ENCODE peak calls at places on chromosomes 2 and 18, in four cellular contexts. T is K562, R is GM12878, L is HepG2. N is an unnamed sample.

GRCh38 chr2:132253496-132254305 is 91.9 kb upstream of the ANKRD30BL start:
- DNase-seq in L (no peak), R (no peak), T (no peak), N (no peak)

GRCh38 chr2:228927028-228928010 is 343.8 kb downstream of the PID1 start:
- DNase-seq in T (no peak), R (no peak), L (no peak), N (no peak)

GRCh38 chr2:184394642-184395041 is 203.7 kb upstream of the ZNF804A start:
- DNase-seq in L (no peak), T (no peak), R (no peak), N (no peak)

GRCh38 chr2:220277445-220277960 is 650.1 kb downstream of the SLC4A3 start:
- DNase-seq in T (no peak), L (no peak), R (no peak), N (no peak)

GRCh38 chr2:63764630-63765029 is 77.1 kb upstream of the UGP2 start:
- DNase-seq in R (no peak), L (no peak), T (no peak), N (no peak)

GRCh38 chr2:236440110-236440881 is 129.3 kb upstream of the ACKR3 start:
- DNase-seq in T (no peak), L (no peak), R (no peak), N (no peak)

GRCh38 chr2:152678808-152679207 is 38.5 kb downstream of the PRPF40A start:
- DNase-seq in L (no peak), T (no peak), R (no peak), N (no peak)

GRCh38 chr2:88831792-88832248 is 140.3 kb downstream of the RPIA start:
- DNase-seq in R (no peak), L (peak), T (peak), N (peak)

GRCh38 chr2:155190342-155190741 is 491.8 kb downstream of the KCNJ3 start:
- DNase-seq in T (no peak), L (peak), R (no peak), N (no peak)

GRCh38 chr18:26488417-26489009 is 59.8 kb downstream of the KCTD1 start:
- DNase-seq in T (no peak), L (no peak), R (no peak), N (no peak)

GRCh38 chr2:45330617-45331016 is 280.4 kb downstream of the SRBD1 start:
- DNase-seq in T (no peak), R (no peak), L (peak), N (no peak)

GRCh38 chr2:112181571-112182290 is 43.5 kb downstream of the FBLN7 start:
- DNase-seq in L (no peak), R (no peak), T (no peak), N (peak)

GRCh38 chr2:151289972-151290335 is 486 bp upstream of the NMI start:
- DNase-seq in T (peak), L (no peak), R (no peak), N (no peak)

GRCh38 chr18:62914868-62915267 is 199.5 kb downstream of the PHLPP1 start:
- DNase-seq in T (no peak), L (no peak), R (no peak), N (no peak)

GRCh38 chr2:25742501-25742900 is 69.1 kb upstream of the DTNB start:
- DNase-seq in R (no peak), L (no peak), T (no peak), N (no peak)

GRCh38 chr2:219469186-219469724 is 29.4 kb upstream of the GMPPA start:
- DNase-seq in T (peak), R (no peak), L (peak), N (no peak)

GRCh38 chr2:178734518-178734917 is 72.7 kb downstream of the TTN start:
- DNase-seq in R (no peak), L (no peak), T (no peak), N (no peak)

GRCh38 chr18:2981212-2981728 is 31.7 kb downstream of the LPIN2 start:
- DNase-seq in R (no peak), L (no peak), T (no peak), N (no peak)

GRCh38 chr2:216727346-216728122 is 32.2 kb upstream of the IGFBP5 start:
- DNase-seq in T (no peak), L (no peak), R (no peak), N (no peak)

GRCh38 chr2:102278720-102279390 is 32.5 kb upstream of the IL1RL1 start:
- DNase-seq in T (no peak), R (no peak), L (no peak), N (no peak)

GRCh38 chr2:225002039-225002655 is 40.1 kb downstream of the DOCK10 start:
- DNase-seq in L (peak), T (peak), R (peak), N (peak)

GRCh38 chr18:28147674-28148171 is 29.2 kb downstream of the CDH2 start:
- DNase-seq in T (no peak), L (peak), R (no peak), N (no peak)

GRCh38 chr2:16729901-16730300 is 64.3 kb upstream of the CYRIA start:
- DNase-seq in L (no peak), R (no peak), T (no peak), N (no peak)

GRCh38 chr18:61256291-61256690 is 76.9 kb upstream of the CDH20 start:
- DNase-seq in L (no peak), R (no peak), T (no peak), N (no peak)

GRCh38 chr2:159131882-159132281 is 154.6 kb downstream of the WDSUB1 start:
- DNase-seq in L (no peak), R (no peak), T (no peak), N (no peak)

GRCh38 chr2:43270930-43271615 is 44.7 kb upstream of the ZFP36L2 start:
- DNase-seq in T (no peak), R (no peak), L (no peak), N (no peak)

GRCh38 chr2:131542438-131543384 is 15.0 kb downstream of the CCDC74A start:
- DNase-seq in R (no peak), T (no peak), L (no peak), N (no peak)

GRCh38 chr18:11577271-11578112 is 31.9 kb upstream of the SLC35G4 start:
- DNase-seq in L (no peak), T (no peak), R (no peak), N (no peak)

GRCh38 chr2:64996914-64997313 is 7.7 kb downstream of the SLC1A4 start:
- DNase-seq in T (no peak), L (no peak), R (no peak), N (no peak)

GRCh38 chr2:82694431-82694830 is 1764.6 kb downstream of the SUCLG1 start:
- DNase-seq in L (no peak), R (no peak), T (no peak), N (no peak)

GRCh38 chr18:8140841-8141501 is 468.3 kb upstream of the RAB12 start:
- DNase-seq in T (peak), L (no peak), R (no peak), N (no peak)

GRCh38 chr18:13159579-13159978 is 59.0 kb upstream of the LDLRAD4 start:
- DNase-seq in T (peak), L (peak), R (no peak), N (no peak)

GRCh38 chr2:71831208-71831577 is 316.5 kb downstream of the CYP26B1 start:
- DNase-seq in L (no peak), R (no peak), T (no peak), N (no peak)

GRCh38 chr2:83572400-83572799 is 886.7 kb downstream of the SUCLG1 start:
- DNase-seq in T (no peak), L (no peak), R (no peak), N (no peak)

GRCh38 chr2:70676301-70677035 is 91.5 kb downstream of the ADD2 start:
- DNase-seq in R (no peak), T (no peak), L (no peak), N (no peak)

GRCh38 chr2:222318712-222319575 is 20.1 kb upstream of the PAX3 start:
- DNase-seq in L (no peak), T (no peak), R (no peak), N (peak)

GRCh38 chr2:96452054-96452453 is 53.1 kb downstream of the NEURL3 start:
- DNase-seq in R (no peak), L (no peak), T (no peak), N (no peak)

GRCh38 chr2:128782411-128783192 is 463.9 kb upstream of the HS6ST1 start:
- DNase-seq in L (no peak), T (no peak), R (no peak), N (no peak)

GRCh38 chr2:105972226-105972625 is 221.9 kb downstream of the UXS1 start:
- DNase-seq in L (no peak), R (no peak), T (no peak), N (no peak)
- TF ChIP-seq ESRRA in L (no peak), R (no peak), T (no peak), N (no peak)

GRCh38 chr18:76498064-76498463 is 3.0 kb upstream of the ZNF516 start:
- DNase-seq in L (no peak), T (no peak), R (no peak), N (no peak)
- TF ChIP-seq TCF7 in L (no peak), T (no peak), R (no peak), N (no peak)

GRCh38 chr2:205692095-205692494 is 9.8 kb downstream of the NRP2 start:
- DNase-seq in L (no peak), T (no peak), R (no peak), N (no peak)
- TF ChIP-seq MAX in L (no peak), T (no peak), R (no peak), N (no peak)

DNA sequence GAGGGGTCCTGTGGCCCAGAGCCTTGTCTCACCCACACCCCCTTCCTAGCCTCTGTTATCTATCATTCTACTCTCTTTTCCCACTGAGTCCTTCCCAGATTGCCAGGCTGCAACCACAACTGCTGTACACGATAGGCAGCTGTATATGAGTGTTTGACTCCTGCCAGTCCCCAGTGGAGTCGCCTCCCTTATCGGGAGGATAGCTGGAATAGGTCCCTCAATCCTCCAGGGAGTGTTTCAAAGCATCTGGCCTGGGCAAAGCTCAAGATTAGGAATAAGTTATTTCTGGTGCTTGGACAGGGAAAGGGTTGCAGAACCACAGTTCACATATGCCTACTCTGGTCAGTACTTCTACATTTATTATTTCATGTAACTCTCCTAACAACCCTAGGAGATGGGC is 4.8 kb downstream of the MSGN1 start:
- DNase-seq in L (no peak), R (no peak), T (no peak), N (no peak)
- TF ChIP-seq ESRRA in L (no peak), R (no peak), T (no peak), N (no peak)

DNA sequence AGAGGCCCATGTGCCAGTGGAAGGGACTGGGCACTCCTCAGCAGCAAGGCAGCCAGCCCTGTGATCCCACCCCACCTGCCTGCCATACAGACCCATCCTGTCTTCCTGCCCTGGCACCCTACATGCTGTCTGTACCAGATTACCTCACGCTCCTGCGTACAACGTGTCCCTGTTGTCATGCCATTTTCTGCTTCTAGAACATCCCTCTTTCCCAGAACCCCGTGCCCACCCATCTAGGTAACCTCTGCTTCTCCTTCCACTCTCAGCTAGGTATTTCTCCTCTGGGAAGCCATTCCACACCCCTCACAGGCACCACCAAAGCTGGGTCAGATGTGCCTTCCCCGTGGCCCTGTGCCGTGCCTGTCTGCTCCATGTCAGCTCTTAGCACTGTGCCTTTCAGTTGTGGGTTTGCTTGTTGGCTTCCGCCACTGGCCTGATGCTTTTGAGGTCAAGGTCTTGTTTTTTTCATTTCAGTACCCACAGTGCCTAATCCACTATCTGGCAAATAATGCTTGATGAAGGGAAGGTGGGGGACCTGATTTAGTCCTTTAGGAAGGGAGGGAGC is 71.7 kb upstream of the ALPP start:
- DNase-seq in T (no peak), L (no peak), R (no peak), N (no peak)
- TF ChIP-seq TCF7 in T (no peak), L (no peak), R (no peak), N (no peak)

GRCh38 chr2:233034-233433 is 30.8 kb downstream of the SH3YL1 start:
- DNase-seq in T (no peak), L (no peak), R (no peak), N (peak)
- TF ChIP-seq MAX in T (no peak), L (no peak), R (no peak), N (no peak)

GRCh38 chr2:144630459-144631215 is 110.7 kb upstream of the ZEB2 start:
- DNase-seq in R (no peak), T (no peak), L (no peak), N (no peak)
- TF ChIP-seq ESRRA in R (no peak), T (no peak), L (no peak), N (no peak)

DNA sequence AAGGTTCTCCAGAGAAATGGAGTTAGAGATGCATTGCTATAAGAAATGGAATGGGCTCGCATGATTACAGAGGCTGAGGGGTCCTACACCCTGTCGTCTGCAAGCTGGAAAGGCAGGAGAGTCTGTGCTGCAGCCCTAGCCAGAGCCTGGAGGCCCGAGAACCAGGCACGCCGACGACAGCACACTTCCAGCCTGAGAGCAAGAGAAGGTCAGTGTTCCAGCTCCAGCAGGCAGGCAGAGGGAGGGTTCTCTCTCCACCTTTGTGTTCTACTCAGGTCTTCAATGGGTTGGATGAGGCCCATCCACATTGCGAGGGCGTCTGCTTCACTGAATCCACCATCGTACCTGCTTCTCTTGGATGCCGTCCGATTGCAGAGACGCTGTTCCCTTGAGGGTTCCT is 177.6 kb upstream of the HDAC4 start:
- DNase-seq in T (no peak), R (no peak), L (no peak), N (no peak)
- TF ChIP-seq TCF7 in T (no peak), R (no peak), L (no peak), N (no peak)

N was measured in WTC11.